ENCODE peak calls at places on chromosomes 5 and 9, in six cellular contexts. One of them, this sample, is unnamed.

GRCh38 chr5:62284946-62285891 is 20.8 kb upstream of the KIF2A start:
- DNase-seq in RWPE1: no peak
- DNase-seq in AG09309: no peak
- DNase-seq in GM13976: no peak
- DNase-seq in mucosa of descending colon: no peak
- DNase-seq in Peyer's patch: no peak
- DNase-seq in this sample: no peak

GRCh38 chr5:107381189-107381856 is 289.4 kb downstream of the EFNA5 start:
- DNase-seq in RWPE1: peak; percentile 94
- DNase-seq in AG09309: no peak
- DNase-seq in GM13976: no peak
- DNase-seq in mucosa of descending colon: no peak
- DNase-seq in Peyer's patch: no peak
- DNase-seq in this sample: no peak

GRCh38 chr5:68994645-68995044 is 99.2 kb upstream of the SLC30A5 start:
- DNase-seq in RWPE1: no peak
- DNase-seq in AG09309: no peak
- DNase-seq in GM13976: peak; percentile 43
- DNase-seq in mucosa of descending colon: no peak
- DNase-seq in Peyer's patch: no peak
- DNase-seq in this sample: no peak

GRCh38 chr9:18428621-18429020 is 45.3 kb upstream of the ADAMTSL1 start:
- DNase-seq in RWPE1: no peak
- DNase-seq in AG09309: no peak
- DNase-seq in GM13976: no peak
- DNase-seq in mucosa of descending colon: no peak
- DNase-seq in Peyer's patch: no peak
- DNase-seq in this sample: no peak

GRCh38 chr9:122191519-122191918 is 31.8 kb downstream of the MORN5 start:
- DNase-seq in RWPE1: no peak
- DNase-seq in AG09309: no peak
- DNase-seq in GM13976: no peak
- DNase-seq in mucosa of descending colon: no peak
- DNase-seq in Peyer's patch: no peak
- DNase-seq in this sample: no peak

GRCh38 chr9:20297646-20298084 is 324.6 kb downstream of the MLLT3 start:
- DNase-seq in RWPE1: peak; percentile 30
- DNase-seq in AG09309: peak; percentile 14
- DNase-seq in GM13976: no peak
- DNase-seq in mucosa of descending colon: peak; percentile 10
- DNase-seq in Peyer's patch: no peak
- DNase-seq in this sample: no peak

GRCh38 chr5:133052317-133053175 is 733 bp downstream of the HSPA4 start:
- DNase-seq in RWPE1: peak; percentile 63
- DNase-seq in AG09309: no peak
- DNase-seq in GM13976: peak; percentile 76
- DNase-seq in mucosa of descending colon: peak; percentile 82
- DNase-seq in Peyer's patch: peak; percentile 79
- DNase-seq in this sample: peak; percentile 57

GRCh38 chr5:34499001-34499734 is 157.0 kb upstream of the RAI14 start:
- DNase-seq in RWPE1: no peak
- DNase-seq in AG09309: peak; percentile 64
- DNase-seq in GM13976: peak; percentile 37
- DNase-seq in mucosa of descending colon: no peak
- DNase-seq in Peyer's patch: no peak
- DNase-seq in this sample: no peak

GRCh38 chr9:133371261-133371711 is 4.6 kb downstream of the SURF4 start:
- DNase-seq in RWPE1: no peak
- DNase-seq in AG09309: no peak
- DNase-seq in GM13976: no peak
- DNase-seq in mucosa of descending colon: no peak
- DNase-seq in Peyer's patch: no peak
- DNase-seq in this sample: no peak

GRCh38 chr9:81125446-81126092 is 563.8 kb downstream of the TLE1 start:
- DNase-seq in RWPE1: peak; percentile 89
- DNase-seq in AG09309: no peak
- DNase-seq in GM13976: no peak
- DNase-seq in mucosa of descending colon: no peak
- DNase-seq in Peyer's patch: no peak
- DNase-seq in this sample: no peak

GRCh38 chr5:154486427-154486866 is 8.4 kb upstream of the HAND1 start:
- DNase-seq in RWPE1: no peak
- DNase-seq in AG09309: no peak
- DNase-seq in GM13976: no peak
- DNase-seq in mucosa of descending colon: no peak
- DNase-seq in Peyer's patch: no peak
- DNase-seq in this sample: no peak

GRCh38 chr5:170758481-170758880 is 25.0 kb upstream of the GABRP start:
- DNase-seq in RWPE1: no peak
- DNase-seq in AG09309: no peak
- DNase-seq in GM13976: no peak
- DNase-seq in mucosa of descending colon: no peak
- DNase-seq in Peyer's patch: no peak
- DNase-seq in this sample: no peak

GRCh38 chr9:1025131-1025530 is 25.0 kb upstream of the DMRT2 start:
- DNase-seq in RWPE1: no peak
- DNase-seq in AG09309: no peak
- DNase-seq in GM13976: no peak
- DNase-seq in mucosa of descending colon: no peak
- DNase-seq in Peyer's patch: no peak
- DNase-seq in this sample: no peak

GRCh38 chr9:109903515-109904138 is 123.6 kb downstream of the PALM2AKAP2 start:
- DNase-seq in RWPE1: peak; percentile 87
- DNase-seq in AG09309: peak; percentile 55
- DNase-seq in GM13976: peak; percentile 56
- DNase-seq in mucosa of descending colon: peak; percentile 88
- DNase-seq in Peyer's patch: no peak
- DNase-seq in this sample: no peak

GRCh38 chr5:11062379-11062778 is 301.3 kb upstream of the DAP start:
- DNase-seq in RWPE1: no peak
- DNase-seq in AG09309: no peak
- DNase-seq in GM13976: no peak
- DNase-seq in mucosa of descending colon: no peak
- DNase-seq in Peyer's patch: no peak
- DNase-seq in this sample: no peak
- TF ChIP-seq CTCF in RWPE1: no peak
- TF ChIP-seq CTCF in AG09309: no peak
- TF ChIP-seq CTCF in GM13976: no peak
- TF ChIP-seq CTCF in mucosa of descending colon: no peak
- TF ChIP-seq CTCF in Peyer's patch: no peak
- TF ChIP-seq CTCF in this sample: no peak

DNA sequence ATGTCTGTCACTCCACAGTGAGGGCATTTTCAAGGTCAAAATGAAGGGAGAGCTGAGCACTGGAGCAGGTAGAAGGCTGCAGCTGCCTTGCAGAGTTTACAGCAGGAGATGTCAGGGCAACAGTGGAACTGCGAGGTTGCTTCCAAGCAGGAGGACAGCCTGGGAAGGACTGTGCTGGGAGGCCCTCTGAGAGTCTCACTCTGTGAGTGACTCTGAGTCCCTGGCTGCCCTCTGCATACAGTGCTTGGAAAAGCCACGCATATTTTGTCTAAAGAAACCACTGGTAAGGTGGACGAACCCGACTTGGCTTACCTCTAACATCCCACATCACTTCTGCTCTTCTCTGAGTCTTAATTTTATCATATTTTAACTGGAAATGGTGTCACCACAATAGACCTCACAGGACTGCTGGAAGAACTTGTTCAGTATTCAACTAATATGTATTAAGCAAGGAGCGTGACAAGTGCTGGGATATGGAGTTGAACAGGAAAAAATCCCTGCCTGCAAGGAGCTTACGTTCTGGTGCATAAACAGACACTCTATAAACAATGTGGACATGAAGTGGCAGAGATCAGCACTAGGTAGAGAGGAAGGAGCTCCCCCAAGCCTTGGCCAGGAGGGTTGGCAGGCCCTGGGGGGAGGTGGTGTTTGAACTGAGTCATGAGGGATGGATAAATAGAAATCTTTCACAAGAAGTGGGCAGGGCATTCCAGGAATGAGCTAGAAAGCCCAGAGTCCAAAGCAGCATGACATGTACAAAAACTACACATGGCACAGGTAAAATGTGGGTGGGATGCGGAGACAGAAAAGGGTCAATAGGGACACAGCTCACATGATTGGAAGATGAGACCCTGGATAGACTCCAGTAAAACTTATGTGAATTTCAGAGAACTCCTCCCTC is 64.0 kb upstream of the FOXE1 start:
- DNase-seq in RWPE1: peak; percentile 79
- DNase-seq in AG09309: no peak
- DNase-seq in GM13976: no peak
- DNase-seq in mucosa of descending colon: no peak
- DNase-seq in Peyer's patch: no peak
- DNase-seq in this sample: no peak
- TF ChIP-seq CTCF in RWPE1: no peak
- TF ChIP-seq CTCF in AG09309: no peak
- TF ChIP-seq CTCF in GM13976: no peak
- TF ChIP-seq CTCF in mucosa of descending colon: no peak
- TF ChIP-seq CTCF in Peyer's patch: no peak
- TF ChIP-seq CTCF in this sample: no peak

DNA sequence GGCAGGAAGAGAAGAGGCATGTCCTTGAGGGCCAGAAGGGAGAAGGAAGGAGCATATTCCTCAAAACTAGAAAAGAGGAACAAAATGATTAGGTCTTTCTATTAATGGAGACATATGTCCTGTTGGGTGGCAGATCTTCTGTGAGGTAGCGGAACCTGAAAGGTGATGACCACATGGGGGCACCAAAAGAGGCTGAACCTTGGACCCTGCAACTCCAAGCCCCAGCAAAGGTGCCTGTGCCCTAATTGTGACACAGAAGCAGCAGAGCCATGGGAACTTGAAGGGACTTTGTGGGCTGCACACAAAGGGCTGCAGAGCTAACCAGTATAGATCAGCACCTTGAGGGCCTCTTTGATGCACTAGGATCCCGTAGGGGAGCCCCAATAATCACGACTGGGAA is 158.0 kb downstream of the BAAT start:
- DNase-seq in RWPE1: no peak
- DNase-seq in AG09309: no peak
- DNase-seq in GM13976: no peak
- DNase-seq in mucosa of descending colon: no peak
- DNase-seq in Peyer's patch: no peak
- DNase-seq in this sample: no peak
- TF ChIP-seq CTCF in RWPE1: no peak
- TF ChIP-seq CTCF in AG09309: no peak
- TF ChIP-seq CTCF in GM13976: no peak
- TF ChIP-seq CTCF in mucosa of descending colon: no peak
- TF ChIP-seq CTCF in Peyer's patch: no peak
- TF ChIP-seq CTCF in this sample: no peak

DNA sequence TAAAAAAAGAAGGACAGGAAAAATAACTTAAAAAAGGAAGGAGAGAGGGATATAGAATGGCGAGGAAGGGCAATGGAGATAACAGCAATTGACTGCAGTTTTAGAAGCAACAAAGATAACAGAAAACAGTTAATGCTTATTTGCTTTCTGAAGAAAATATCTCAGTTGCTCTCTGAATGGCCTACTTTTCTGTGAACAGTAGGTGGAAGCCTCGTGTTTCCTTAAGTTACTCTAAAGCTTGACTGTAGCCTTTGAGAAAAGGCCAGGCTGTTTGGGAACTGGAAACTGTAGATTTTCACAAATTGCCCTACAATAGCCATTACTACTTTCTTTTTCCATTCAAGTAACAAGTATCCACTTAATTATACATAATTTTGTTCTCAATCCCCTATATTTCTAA is 404.5 kb downstream of the YTHDC2 start:
- DNase-seq in RWPE1: no peak
- DNase-seq in AG09309: no peak
- DNase-seq in GM13976: no peak
- DNase-seq in mucosa of descending colon: no peak
- DNase-seq in Peyer's patch: no peak
- DNase-seq in this sample: no peak
- TF ChIP-seq CTCF in RWPE1: no peak
- TF ChIP-seq CTCF in AG09309: no peak
- TF ChIP-seq CTCF in GM13976: no peak
- TF ChIP-seq CTCF in mucosa of descending colon: no peak
- TF ChIP-seq CTCF in Peyer's patch: no peak
- TF ChIP-seq CTCF in this sample: no peak

GRCh38 chr9:93456022-93456421 is 2.6 kb upstream of the FAM120AOS start:
- DNase-seq in RWPE1: no peak
- DNase-seq in AG09309: no peak
- DNase-seq in GM13976: no peak
- DNase-seq in mucosa of descending colon: no peak
- DNase-seq in Peyer's patch: no peak
- DNase-seq in this sample: no peak

GRCh38 chr9:93450817-93451761 is at the start of gene FAM120A:
- DNase-seq in RWPE1: peak; percentile 88
- DNase-seq in AG09309: no peak
- DNase-seq in GM13976: peak; percentile 92
- DNase-seq in mucosa of descending colon: peak; percentile 81
- DNase-seq in Peyer's patch: peak; percentile 89
- DNase-seq in this sample: peak; percentile 68

GRCh38 chr9:93451762-93452709 is 551 bp downstream of the FAM120A start:
- DNase-seq in RWPE1: no peak
- DNase-seq in AG09309: no peak
- DNase-seq in GM13976: peak; percentile 40
- DNase-seq in mucosa of descending colon: peak; percentile 52
- DNase-seq in Peyer's patch: peak; percentile 81
- DNase-seq in this sample: peak; percentile 40

GRCh38 chr9:93452710-93453046 is 703 bp downstream of the FAM120AOS start:
- DNase-seq in RWPE1: no peak
- DNase-seq in AG09309: no peak
- DNase-seq in GM13976: no peak
- DNase-seq in mucosa of descending colon: peak; percentile 43
- DNase-seq in Peyer's patch: peak; percentile 59
- DNase-seq in this sample: no peak

GRCh38 chr9:93453047-93453914 is at the start of gene FAM120AOS:
- DNase-seq in RWPE1: peak; percentile 98
- DNase-seq in AG09309: peak; percentile 80
- DNase-seq in GM13976: peak; percentile 83
- DNase-seq in mucosa of descending colon: peak; percentile 97
- DNase-seq in Peyer's patch: peak; percentile 91
- DNase-seq in this sample: peak; percentile 68
- TF ChIP-seq CTCF in RWPE1: no peak
- TF ChIP-seq CTCF in AG09309: peak; percentile 4
- TF ChIP-seq CTCF in GM13976: no peak
- TF ChIP-seq CTCF in mucosa of descending colon: no peak
- TF ChIP-seq CTCF in Peyer's patch: no peak
- TF ChIP-seq CTCF in this sample: no peak

GRCh38 chr5:169331292-169331852 is 30.4 kb upstream of the SLIT3 start:
- DNase-seq in RWPE1: no peak
- DNase-seq in AG09309: no peak
- DNase-seq in GM13976: no peak
- DNase-seq in mucosa of descending colon: no peak
- DNase-seq in Peyer's patch: no peak
- DNase-seq in this sample: no peak
- TF ChIP-seq CTCF in RWPE1: no peak
- TF ChIP-seq CTCF in AG09309: peak; percentile 32
- TF ChIP-seq CTCF in GM13976: no peak
- TF ChIP-seq CTCF in mucosa of descending colon: no peak
- TF ChIP-seq CTCF in Peyer's patch: no peak
- TF ChIP-seq CTCF in this sample: no peak

DNA sequence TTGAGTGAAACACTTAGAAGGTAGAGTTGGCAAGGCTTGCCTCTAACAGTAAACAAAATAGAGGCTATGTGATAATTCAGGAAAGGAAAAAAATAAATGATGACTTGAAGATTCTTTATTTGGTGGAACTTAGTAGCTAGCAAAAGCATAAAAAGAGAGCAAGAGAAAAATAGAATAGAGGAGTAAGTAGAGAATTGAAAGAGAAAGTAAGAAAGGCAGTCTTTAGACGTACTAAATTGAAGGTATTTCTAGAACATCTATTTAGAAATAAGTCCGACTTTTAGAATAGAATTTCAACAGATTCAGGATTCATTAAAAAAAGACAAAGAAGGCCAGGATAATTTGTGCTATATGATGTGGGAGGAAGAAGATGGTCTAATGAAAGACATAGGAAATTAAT is 128.1 kb upstream of the MINAR2 start:
- DNase-seq in RWPE1: no peak
- DNase-seq in AG09309: no peak
- DNase-seq in GM13976: no peak
- DNase-seq in mucosa of descending colon: no peak
- DNase-seq in Peyer's patch: no peak
- DNase-seq in this sample: no peak
- TF ChIP-seq CTCF in RWPE1: no peak
- TF ChIP-seq CTCF in AG09309: no peak
- TF ChIP-seq CTCF in GM13976: no peak
- TF ChIP-seq CTCF in mucosa of descending colon: no peak
- TF ChIP-seq CTCF in Peyer's patch: no peak
- TF ChIP-seq CTCF in this sample: no peak